ENCODE peak calls at places on chromosomes 6 and 20, in nine cellular contexts. P is stomach; G is CD8-positive, alpha-beta T cell; S is cardiac muscle cell; W is tibial artery; L is left lung; K is psoas muscle; O is small intestine; E is MM.1S. Y is an unnamed sample.
A peak's percentile ranks its signal among the peaks of the same experiment; 100 is the strongest.

GRCh38 chr6:142694054-142694453 is 250.9 kb downstream of the HIVEP2 start:
- DNase-seq in E (no peak), P (no peak), L (no peak), W (no peak), K (no peak), S (no peak), O (no peak), G (no peak), Y (no peak)

GRCh38 chr6:84033523-84034451 is at the start of gene MRAP2:
- DNase-seq in L (peak; percentile 34), G (no peak), W (peak; percentile 70), K (no peak), S (peak; percentile 74), E (no peak), P (peak; percentile 58), O (peak; percentile 51), Y (peak; percentile 58)

GRCh38 chr6:68533339-68533795 is 101.7 kb upstream of the ADGRB3 start:
- DNase-seq in O (no peak), K (peak; percentile 28), W (no peak), S (no peak), G (no peak), L (no peak), P (no peak), E (no peak), Y (no peak)

GRCh38 chr20:5078399-5078958 is 41.3 kb downstream of the PCNA start:
- DNase-seq in P (peak; percentile 75), O (peak; percentile 89), S (no peak), W (peak; percentile 76), L (peak; percentile 89), K (peak; percentile 62), E (peak; percentile 97), G (peak; percentile 54), Y (peak; percentile 68)

GRCh38 chr6:156729248-156729647 is 47.9 kb upstream of the ARID1B start:
- DNase-seq in P (no peak), L (no peak), G (no peak), K (no peak), E (peak; percentile 26), W (no peak), S (no peak), O (no peak), Y (no peak)

GRCh38 chr6:131362070-131362469 is 211.0 kb upstream of the ARG1 start:
- DNase-seq in E (no peak), S (no peak), O (no peak), P (no peak), W (no peak), L (no peak), K (no peak), G (no peak), Y (no peak)

GRCh38 chr6:105835373-105835772 is 250.8 kb upstream of the PRDM1 start:
- DNase-seq in W (no peak), K (no peak), G (no peak), O (no peak), S (peak; percentile 57), P (no peak), E (no peak), L (no peak), Y (no peak)

GRCh38 chr20:56380375-56380774 is 11.6 kb downstream of the AURKA start:
- DNase-seq in G (no peak), E (no peak), P (no peak), L (no peak), W (no peak), S (no peak), O (no peak), K (no peak), Y (no peak)

GRCh38 chr6:32967151-32968091 is 973 bp upstream of the BRD2 start:
- DNase-seq in W (no peak), G (no peak), P (no peak), L (no peak), K (no peak), E (peak; percentile 62), O (peak; percentile 63), S (no peak), Y (no peak)

GRCh38 chr20:17617868-17618672 is 48.2 kb downstream of the DSTN start:
- DNase-seq in L (peak; percentile 35), E (no peak), K (peak; percentile 51), S (no peak), O (no peak), G (no peak), W (peak; percentile 69), P (peak; percentile 83), Y (peak; percentile 46)

GRCh38 chr6:16064687-16065086 is 64.2 kb upstream of the MYLIP start:
- DNase-seq in O (no peak), K (no peak), P (no peak), L (no peak), W (no peak), S (no peak), G (no peak), E (no peak), Y (no peak)

GRCh38 chr6:73610444-73611275 is 43.1 kb downstream of the SLC17A5 start:
- DNase-seq in G (no peak), S (peak; percentile 43), E (peak; percentile 44), O (peak; percentile 51), L (no peak), K (no peak), P (no peak), W (no peak), Y (no peak)

GRCh38 chr6:25649611-25650010 is 2.4 kb upstream of the SCGN start:
- DNase-seq in E (no peak), S (no peak), K (no peak), O (no peak), P (no peak), G (no peak), W (no peak), L (no peak), Y (no peak)

GRCh38 chr6:167275001-167275400 is 16.1 kb upstream of the UNC93A start:
- DNase-seq in L (no peak), E (no peak), O (no peak), W (no peak), P (no peak), S (no peak), K (no peak), G (no peak), Y (no peak)

GRCh38 chr6:21022343-21023107 is 488.3 kb downstream of the CDKAL1 start:
- DNase-seq in P (peak; percentile 78), G (no peak), S (no peak), K (no peak), E (no peak), O (peak; percentile 8), W (no peak), L (peak; percentile 40), Y (no peak)

GRCh38 chr6:16800942-16801341 is 39.7 kb upstream of the ATXN1 start:
- DNase-seq in P (no peak), L (no peak), S (peak; percentile 24), G (no peak), E (no peak), O (no peak), K (no peak), W (no peak), Y (no peak)

GRCh38 chr6:136720045-136720760 is 72.1 kb downstream of the MAP3K5 start:
- DNase-seq in S (no peak), E (no peak), L (no peak), W (no peak), P (no peak), O (no peak), K (no peak), G (no peak), Y (no peak)

GRCh38 chr6:128803911-128804310 is 79.0 kb upstream of the LAMA2 start:
- DNase-seq in O (no peak), L (no peak), P (no peak), K (no peak), E (no peak), S (no peak), G (no peak), W (no peak), Y (no peak)

GRCh38 chr6:148509789-148510581 is 167.3 kb downstream of the SASH1 start:
- DNase-seq in L (peak; percentile 63), S (no peak), O (no peak), P (no peak), G (no peak), E (peak; percentile 6), W (peak; percentile 92), K (peak; percentile 84), Y (no peak)

GRCh38 chr6:79034865-79035264 is 43.2 kb downstream of the PHIP start:
- DNase-seq in P (no peak), K (no peak), O (no peak), W (no peak), L (no peak), E (no peak), G (no peak), S (no peak), Y (no peak)

GRCh38 chr6:149919834-149920225 is 3.1 kb downstream of the RAET1G start:
- DNase-seq in O (no peak), W (peak; percentile 44), P (no peak), G (no peak), L (no peak), K (peak; percentile 19), E (no peak), S (no peak), Y (no peak)

GRCh38 chr20:60372822-60373221 is 414.6 kb downstream of the CDH26 start:
- DNase-seq in S (no peak), O (no peak), L (no peak), W (no peak), P (no peak), E (peak; percentile 73), G (no peak), K (no peak), Y (no peak)

GRCh38 chr6:56540232-56540631 is 102.5 kb downstream of the DST start:
- DNase-seq in E (no peak), S (no peak), K (no peak), G (no peak), W (no peak), L (no peak), O (no peak), P (no peak), Y (no peak)
- H3K4me1 ChIP-seq in E (peaks cover 9% of the 10 kb centered on the region), S (no peaks in the 10 kb centered on the region), K (peaks cover 55% of the 10 kb centered on the region), G (peaks cover 9% of the 10 kb centered on the region), W (peaks cover 57% of the 10 kb centered on the region), L (peaks cover 9% of the 10 kb centered on the region), O (peaks cover 3% of the 10 kb centered on the region), P (peaks cover 62% of the 10 kb centered on the region), Y (peaks cover 27% of the 10 kb centered on the region)

GRCh38 chr20:14800743-14801425 is 463.5 kb upstream of the FLRT3 start:
- DNase-seq in G (no peak), S (no peak), K (no peak), P (no peak), E (no peak), L (no peak), W (no peak), O (no peak), Y (no peak)
- H3K4me1 ChIP-seq in G (no peaks in the 10 kb centered on the region), S (peaks cover 6% of the 10 kb centered on the region), K (no peaks in the 10 kb centered on the region), P (no peaks in the 10 kb centered on the region), E (no peaks in the 10 kb centered on the region), L (no peaks in the 10 kb centered on the region), W (no peaks in the 10 kb centered on the region), O (no peaks in the 10 kb centered on the region), Y (no peaks in the 10 kb centered on the region)

GRCh38 chr6:46381579-46381978 is 109.7 kb downstream of the RCAN2 start:
- DNase-seq in E (no peak), L (no peak), O (no peak), P (no peak), K (no peak), S (no peak), W (no peak), G (no peak), Y (no peak)
- H3K4me1 ChIP-seq in E (peaks cover 13% of the 10 kb centered on the region), L (no peaks in the 10 kb centered on the region), O (no peaks in the 10 kb centered on the region), P (peaks cover 43% of the 10 kb centered on the region), K (peaks cover 20% of the 10 kb centered on the region), S (peaks cover 8% of the 10 kb centered on the region), W (peaks cover 93% of the 10 kb centered on the region), G (no peaks in the 10 kb centered on the region), Y (peaks cover 54% of the 10 kb centered on the region)

DNA sequence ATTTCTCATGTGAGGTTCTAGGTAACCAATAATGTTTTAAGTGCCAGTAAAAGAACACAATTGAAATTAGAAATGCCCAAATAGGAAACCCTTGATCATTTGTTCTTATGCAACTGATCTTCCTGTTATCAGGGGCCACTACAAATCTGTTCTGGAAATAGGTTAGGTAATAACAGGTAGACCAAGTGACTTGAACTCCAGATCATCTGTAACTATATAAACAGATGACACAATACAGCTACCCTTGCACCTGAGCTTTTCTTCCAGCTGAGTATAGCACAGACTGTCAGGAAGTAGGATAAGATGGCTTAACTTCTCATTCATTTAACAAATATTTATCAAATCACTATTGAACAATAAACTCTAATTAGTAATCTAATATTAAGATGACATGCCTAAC is 52.5 kb downstream of the MAN1A1 start:
- DNase-seq in O (peak; percentile 62), K (no peak), P (no peak), G (no peak), W (no peak), L (no peak), E (no peak), S (no peak), Y (no peak)
- H3K4me1 ChIP-seq in O (peaks cover 5% of the 10 kb centered on the region), K (no peaks in the 10 kb centered on the region), P (peaks cover 25% of the 10 kb centered on the region), G (no peaks in the 10 kb centered on the region), W (peaks cover 16% of the 10 kb centered on the region), L (peaks cover 3% of the 10 kb centered on the region), E (no peaks in the 10 kb centered on the region), S (no peaks in the 10 kb centered on the region), Y (peaks cover 25% of the 10 kb centered on the region)

Y was measured in right lobe of liver.